ENCODE peak calls at places on chromosomes 16 and 17, in five cellular contexts. D is astrocyte of the spinal cord, S is progenitor cell of endocrine pancreas, A is HL-60, G is GM13976. I is an unnamed sample.

GRCh38 chr16:27764869-27765675 is 215.1 kb downstream of the KATNIP start:
- DNase-seq in G (no peak), A (no peak), S (no peak), D (no peak), I (no peak)

GRCh38 chr16:69316595-69317034 is 5.5 kb downstream of the VPS4A start:
- DNase-seq in A (no peak), G (no peak), S (no peak), D (no peak), I (no peak)

GRCh38 chr16:29321585-29321984 is 84.9 kb downstream of the NPIPB11 start:
- DNase-seq in A (no peak), G (no peak), D (no peak), S (no peak), I (no peak)

GRCh38 chr17:5468075-5468473 is 708 bp downstream of the DHX33 start:
- DNase-seq in A (no peak), D (peak), S (no peak), G (peak), I (peak)

GRCh38 chr16:1211451-1212268 is 13.4 kb downstream of the TPSG1 start:
- DNase-seq in D (no peak), A (no peak), S (no peak), G (no peak), I (no peak)

GRCh38 chr17:64152428-64153125 is 22.6 kb upstream of the ERN1 start:
- DNase-seq in D (no peak), G (no peak), A (no peak), S (no peak), I (no peak)

GRCh38 chr16:29899516-29900101 is at the start of gene SEZ6L2:
- DNase-seq in G (no peak), A (peak), D (peak), S (no peak), I (peak)

GRCh38 chr17:82863941-82864720 is 24.3 kb upstream of the ZNF750 start:
- DNase-seq in G (peak), S (no peak), A (no peak), D (peak), I (no peak)

GRCh38 chr17:27810902-27811557 is 10.7 kb upstream of the NOS2 start:
- DNase-seq in A (no peak), S (no peak), G (no peak), D (no peak), I (no peak)

GRCh38 chr17:79053251-79053925 is 21.2 kb upstream of the ENGASE start:
- DNase-seq in S (no peak), D (peak), G (no peak), A (no peak), I (no peak)

GRCh38 chr17:79055197-79055596 is 19.4 kb upstream of the ENGASE start:
- DNase-seq in S (no peak), A (no peak), G (no peak), D (no peak), I (no peak)

GRCh38 chr17:79051306-79051705 is 23.3 kb upstream of the ENGASE start:
- DNase-seq in G (no peak), A (no peak), D (no peak), S (no peak), I (no peak)

GRCh38 chr17:79052131-79052530 is 22.5 kb upstream of the ENGASE start:
- DNase-seq in S (no peak), G (no peak), D (no peak), A (no peak), I (no peak)

GRCh38 chr17:79054200-79054599 is 20.4 kb upstream of the ENGASE start:
- DNase-seq in D (no peak), G (no peak), S (no peak), A (no peak), I (no peak)
- TF ChIP-seq CTCF in D (no peak), G (no peak), S (no peak), A (no peak), I (no peak)

GRCh38 chr17:13001991-13002615 is 15.7 kb downstream of the ELAC2 start:
- DNase-seq in D (no peak), A (no peak), G (peak), S (no peak), I (no peak)

GRCh38 chr17:13003927-13004326 is 13.9 kb downstream of the ELAC2 start:
- DNase-seq in G (peak), D (no peak), S (no peak), A (no peak), I (no peak)

GRCh38 chr17:13004336-13004735 is 13.5 kb downstream of the ELAC2 start:
- DNase-seq in S (no peak), G (no peak), A (no peak), D (no peak), I (no peak)

GRCh38 chr17:13002761-13003453 is 14.9 kb downstream of the ELAC2 start:
- DNase-seq in S (peak), G (peak), D (peak), A (no peak), I (peak)

DNA sequence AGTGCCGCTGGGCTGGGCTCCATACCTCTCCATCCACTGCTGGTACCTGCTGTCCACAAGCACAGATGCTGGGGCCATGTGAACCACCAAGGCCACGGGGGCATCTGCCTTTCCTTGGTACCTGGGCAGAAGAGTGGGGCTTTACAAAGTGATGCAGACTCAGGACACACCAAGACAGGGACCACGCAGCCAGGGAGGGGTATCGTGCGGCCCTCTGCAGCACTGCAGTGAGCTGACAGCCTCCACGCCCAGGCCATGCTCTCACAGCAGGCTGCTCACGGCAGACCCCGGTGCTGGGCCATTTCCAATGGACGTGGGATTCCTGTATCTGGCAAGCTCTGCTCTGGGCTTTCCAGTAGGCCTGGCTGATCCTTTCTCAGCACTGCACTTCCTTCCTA is 14.4 kb downstream of the ELAC2 start:
- DNase-seq in S (no peak), D (no peak), A (no peak), G (no peak), I (no peak)
- TF ChIP-seq CTCF in S (no peak), D (no peak), A (no peak), G (no peak), I (peak)

GRCh38 chr17:3966720-3967363 is 2.6 kb upstream of the ATP2A3 start:
- DNase-seq in S (no peak), D (no peak), A (no peak), G (no peak), I (no peak)
- TF ChIP-seq CTCF in S (no peak), D (no peak), A (no peak), G (no peak), I (no peak)

DNA sequence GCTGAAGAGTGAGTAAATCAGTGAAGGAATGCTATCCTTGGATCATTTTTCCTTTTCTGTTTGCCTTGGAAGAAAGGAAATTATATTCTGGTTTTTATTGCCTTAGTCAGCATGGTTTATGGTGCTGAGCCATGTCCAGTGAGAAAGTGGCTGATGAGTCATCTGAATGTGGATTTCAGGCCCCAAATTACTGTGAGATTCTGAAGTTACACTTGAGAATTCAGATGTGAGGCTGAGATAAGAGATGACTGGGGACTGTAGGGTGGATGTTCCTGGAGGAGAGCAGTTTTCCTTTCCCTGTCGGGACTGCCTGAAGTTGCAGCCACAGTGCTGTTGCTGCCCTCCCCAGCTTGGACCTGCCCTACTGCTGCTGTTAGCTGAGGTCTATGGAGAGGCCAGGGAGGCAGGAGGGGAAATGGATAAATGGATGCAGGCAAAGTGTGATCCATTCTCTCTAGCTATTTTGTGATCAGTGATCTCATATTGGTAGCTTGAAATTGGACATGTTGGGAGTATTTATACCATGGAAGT is 4.2 kb upstream of the MAP3K14 start:
- DNase-seq in G (no peak), A (peak), D (peak), S (no peak), I (no peak)
- TF ChIP-seq CTCF in G (no peak), A (no peak), D (no peak), S (no peak), I (no peak)

GRCh38 chr17:47733047-47733413 is at the start of gene TBX21:
- DNase-seq in G (peak), D (no peak), A (peak), S (peak), I (peak)
- TF ChIP-seq CTCF in G (peak), D (peak), A (no peak), S (peak), I (peak)

DNA sequence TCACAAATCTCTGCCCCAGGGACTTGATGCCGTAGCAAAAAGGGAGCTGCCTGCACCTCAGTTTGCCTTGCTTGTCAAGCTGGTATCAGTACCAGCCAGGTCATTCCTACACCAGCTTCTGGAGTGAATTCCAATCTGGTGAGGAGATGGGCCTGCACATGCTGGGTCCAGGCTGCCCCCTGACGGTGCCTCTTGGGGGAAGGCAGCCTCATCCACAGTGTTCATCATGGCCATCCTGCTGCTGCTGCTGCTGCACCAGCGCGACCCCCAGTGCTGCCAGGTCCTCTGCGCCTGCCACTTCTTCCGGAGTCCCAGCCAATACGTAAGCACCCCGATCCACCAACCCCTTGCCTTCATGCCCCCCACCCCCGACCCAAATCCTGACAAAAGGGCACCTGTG is 8.3 kb downstream of the MRPL27 start:
- DNase-seq in A (no peak), G (no peak), D (peak), S (no peak), I (no peak)
- TF ChIP-seq CTCF in A (no peak), G (no peak), D (peak), S (no peak), I (no peak)

I was measured in endothelial cell.